ENCODE peak calls at places on chromosomes 5 and 9, in six cellular contexts. O is occipital lobe; L is effector CD4-positive, alpha-beta T cell; Q is NAMALWA; H is HuH-7.5; A is activated naive CD8-positive, alpha-beta T cell treated with anti-CD3 and anti-CD28 coated beads, Interleukin-2, amount 10 ng/mL, durations not matched to agents 7 days and 5 days. W is an unnamed sample.

GRCh38 chr9:86035827-86036440 is 63.4 kb downstream of the GOLM1 start:
- DNase-seq in O (no peak), L (no peak), Q (no peak), H (no peak), A (no peak), W (no peak)

GRCh38 chr5:151036556-151036955 is 16.2 kb downstream of the GPX3 start:
- DNase-seq in O (no peak), L (no peak), Q (no peak), H (no peak), A (no peak), W (no peak)

GRCh38 chr9:35549466-35549865 is 55.6 kb upstream of the TESK1 start:
- DNase-seq in O (no peak), L (no peak), Q (no peak), H (no peak), A (no peak), W (no peak)

GRCh38 chr5:54534306-54534705 is 16.7 kb downstream of the SNX18 start:
- DNase-seq in O (no peak), L (no peak), Q (no peak), H (no peak), A (no peak), W (no peak)

GRCh38 chr5:14587143-14587542 is 5.6 kb downstream of the OTULINL start:
- DNase-seq in O (no peak), L (no peak), Q (no peak), H (no peak), A (no peak), W (no peak)

GRCh38 chr5:11182441-11183080 is 421.5 kb upstream of the DAP start:
- DNase-seq in O (no peak), L (no peak), Q (peak; percentile 56), H (peak; percentile 30), A (no peak), W (no peak)

GRCh38 chr5:159915913-159916840 is at the start of gene ADRA1B:
- DNase-seq in O (peak; percentile 61), L (no peak), Q (no peak), H (peak; percentile 54), A (peak; percentile 69), W (peak; percentile 7)

GRCh38 chr9:70083429-70083828 is 39.8 kb downstream of the MAMDC2 start:
- DNase-seq in O (no peak), L (no peak), Q (no peak), H (no peak), A (no peak), W (no peak)

GRCh38 chr9:32986971-32987370 is 14.5 kb downstream of the APTX start:
- DNase-seq in O (no peak), L (no peak), Q (no peak), H (no peak), A (no peak), W (no peak)

GRCh38 chr5:53291528-53291927 is 182.0 kb upstream of the MOCS2 start:
- DNase-seq in O (no peak), L (no peak), Q (no peak), H (no peak), A (no peak), W (no peak)

GRCh38 chr5:40685191-40685590 is 5.5 kb downstream of the PTGER4 start:
- DNase-seq in O (no peak), L (no peak), Q (no peak), H (no peak), A (no peak), W (no peak)

GRCh38 chr5:81969912-81970311 is 1.9 kb upstream of the ATG10 start:
- DNase-seq in O (no peak), L (no peak), Q (no peak), H (no peak), A (no peak), W (no peak)

GRCh38 chr5:93403529-93403928 is 177.5 kb downstream of the NR2F1-AS1 start:
- DNase-seq in O (no peak), L (no peak), Q (no peak), H (no peak), A (no peak), W (no peak)

GRCh38 chr9:128881627-128881883 is 195 bp downstream of the KYAT1 start:
- DNase-seq in O (no peak), L (no peak), Q (no peak), H (peak; percentile 53), A (no peak), W (no peak)

GRCh38 chr5:68304421-68305052 is 89.0 kb downstream of the PIK3R1 start:
- DNase-seq in O (no peak), L (no peak), Q (no peak), H (no peak), A (no peak), W (no peak)

GRCh38 chr5:154937186-154937717 is 759 bp downstream of the GEMIN5 start:
- DNase-seq in O (no peak), L (no peak), Q (no peak), H (no peak), A (no peak), W (no peak)

W was measured in stimulated activated naive CD4-positive, alpha-beta T cell.